ENCODE peak calls at places on chromosomes 6 and 20, in six cellular contexts. U is neural progenitor cell, J is tibial artery, L is astrocyte, Z is PC-3, V is pancreas. N is an unnamed sample. For H3K4me1, the result is how much of the 10 kb centered on the place peaks cover.

GRCh38 chr6:46749731-46750130 is 3.0 kb downstream of the ANKRD66 start:
- DNase-seq in L (no peak), Z (no peak), J (no peak), U (peak), V (no peak), N (peak)

GRCh38 chr6:123668063-123668462 is 31.3 kb upstream of the TRDN start:
- DNase-seq in J (no peak), V (no peak), U (no peak), L (no peak), Z (no peak), N (no peak)

GRCh38 chr20:57900226-57900905 is 190.6 kb upstream of the PMEPA1 start:
- DNase-seq in L (no peak), U (no peak), V (no peak), Z (peak), J (peak), N (no peak)

GRCh38 chr6:5996701-5997419 is 9.9 kb downstream of the NRN1 start:
- DNase-seq in Z (no peak), L (no peak), U (peak), J (no peak), V (no peak), N (no peak)

GRCh38 chr20:33539129-33539528 is 49.2 kb downstream of the CBFA2T2 start:
- DNase-seq in L (peak), J (no peak), V (no peak), Z (peak), U (no peak), N (no peak)

GRCh38 chr6:134642217-134642616 is 307.7 kb downstream of the ALDH8A1 start:
- DNase-seq in Z (no peak), V (peak), U (no peak), L (no peak), J (no peak), N (no peak)

GRCh38 chr6:29071831-29072723 is 15.0 kb downstream of the OR2B3 start:
- DNase-seq in U (peak), J (no peak), Z (peak), L (no peak), V (no peak), N (peak)

GRCh38 chr6:72534236-72534635 is 87.6 kb upstream of the KCNQ5 start:
- DNase-seq in V (no peak), J (no peak), L (no peak), Z (no peak), U (no peak), N (no peak)

GRCh38 chr6:133392641-133393040 is 151.5 kb downstream of the EYA4 start:
- DNase-seq in L (peak), J (no peak), U (no peak), Z (no peak), V (no peak), N (no peak)

GRCh38 chr20:4604580-4604979 is 117.1 kb upstream of the PRND start:
- DNase-seq in Z (no peak), U (no peak), J (no peak), V (no peak), L (no peak), N (no peak)

GRCh38 chr6:154448448-154449096 is 61.9 kb downstream of the CNKSR3 start:
- DNase-seq in J (no peak), U (no peak), V (peak), L (peak), Z (no peak), N (no peak)

GRCh38 chr6:35258336-35258735 is 1.2 kb upstream of the ZNF76 start:
- DNase-seq in J (no peak), U (peak), Z (no peak), V (no peak), L (no peak), N (no peak)

GRCh38 chr20:51454250-51454865 is 88.2 kb downstream of the NFATC2 start:
- DNase-seq in J (no peak), U (no peak), V (no peak), Z (no peak), L (no peak), N (no peak)

GRCh38 chr20:2838170-2838797 is 2.2 kb downstream of the PCED1A start:
- DNase-seq in V (no peak), Z (no peak), U (no peak), L (no peak), J (no peak), N (no peak)

GRCh38 chr20:45983279-45983743 is 11.3 kb upstream of the ZNF335 start:
- DNase-seq in J (no peak), Z (peak), V (no peak), U (no peak), L (no peak), N (no peak)

GRCh38 chr20:21436186-21436585 is 38.9 kb upstream of the NKX2-4 start:
- DNase-seq in J (no peak), U (no peak), Z (peak), L (peak), V (no peak), N (no peak)

GRCh38 chr6:105994522-105995402 is 91.4 kb upstream of the PRDM1 start:
- DNase-seq in V (peak), U (peak), J (peak), Z (no peak), L (peak), N (no peak)

GRCh38 chr6:154440422-154441043 is 70.0 kb downstream of the CNKSR3 start:
- DNase-seq in Z (no peak), J (no peak), V (no peak), U (no peak), L (no peak), N (no peak)

GRCh38 chr6:108671790-108672189 is 111.1 kb downstream of the FOXO3 start:
- DNase-seq in V (no peak), J (no peak), Z (no peak), L (no peak), U (no peak), N (no peak)

GRCh38 chr6:108667984-108668383 is 107.3 kb downstream of the FOXO3 start:
- DNase-seq in U (peak), V (no peak), J (no peak), L (peak), Z (no peak), N (no peak)

GRCh38 chr6:108666656-108667260 is 106.0 kb downstream of the FOXO3 start:
- DNase-seq in Z (no peak), V (no peak), L (no peak), U (peak), J (no peak), N (peak)

GRCh38 chr6:108671175-108671574 is 110.5 kb downstream of the FOXO3 start:
- DNase-seq in U (no peak), Z (no peak), J (no peak), L (no peak), V (no peak), N (no peak)

GRCh38 chr6:108669673-108670072 is 109.0 kb downstream of the FOXO3 start:
- DNase-seq in L (no peak), V (no peak), U (no peak), J (no peak), Z (no peak), N (no peak)
- H3K4me1 ChIP-seq in L (under half), V (under half), U (under half), J (half or more), Z (under half), N (under half)

GRCh38 chr6:164097557-164098398 is 683.3 kb downstream of the QKI start:
- DNase-seq in J (no peak), V (no peak), Z (peak), U (peak), L (peak), N (no peak)

GRCh38 chr6:164097056-164097455 is 682.5 kb downstream of the QKI start:
- DNase-seq in V (no peak), L (no peak), U (no peak), J (no peak), Z (no peak), N (no peak)

GRCh38 chr6:164102701-164103100 is 688.2 kb downstream of the QKI start:
- DNase-seq in L (no peak), Z (no peak), J (no peak), V (no peak), U (peak), N (no peak)

GRCh38 chr6:164099535-164099982 is 685.0 kb downstream of the QKI start:
- DNase-seq in V (no peak), L (peak), U (peak), Z (no peak), J (no peak), N (no peak)

GRCh38 chr6:164098857-164099534 is 684.5 kb downstream of the QKI start:
- DNase-seq in J (no peak), U (no peak), V (no peak), Z (no peak), L (peak), N (no peak)
- H3K27ac ChIP-seq in J (no peak), U (peak), V (no peak), Z (no peak), L (no peak), N (no peak)

GRCh38 chr6:111864138-111865048 is 8.9 kb downstream of the FYN start:
- DNase-seq in Z (no peak), V (no peak), L (no peak), J (no peak), U (no peak), N (no peak)
- H3K4me1 ChIP-seq in Z (under half), V (under half), L (under half), J (under half), U (half or more), N (under half)

DNA sequence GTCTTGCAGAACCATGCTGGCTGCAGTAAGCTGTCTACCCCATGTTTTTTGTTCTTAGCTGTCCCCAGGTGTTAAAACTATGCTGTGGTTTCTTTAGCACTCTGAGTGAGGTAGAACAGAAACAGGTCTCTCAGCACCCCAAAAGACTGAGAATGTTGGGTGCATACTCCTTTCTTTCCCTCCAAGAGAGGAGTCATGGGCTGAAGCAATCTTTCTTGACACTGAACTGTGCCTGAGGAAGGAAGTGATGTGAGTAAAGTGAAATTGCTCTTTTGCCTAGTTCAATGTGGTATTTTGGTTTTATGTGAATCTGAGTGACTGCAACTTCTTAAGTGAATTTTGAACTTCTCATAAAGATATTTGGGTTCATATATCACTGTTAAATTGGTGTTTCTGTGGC is 138.0 kb upstream of the MCHR2 start:
- DNase-seq in Z (no peak), J (no peak), L (no peak), U (no peak), V (no peak), N (no peak)
- H3K27ac ChIP-seq in Z (no peak), J (no peak), L (no peak), U (no peak), V (no peak), N (no peak)

GRCh38 chr20:49674383-49675352 is 39.0 kb downstream of the B4GALT5 start:
- DNase-seq in V (no peak), U (no peak), L (peak), Z (peak), J (no peak), N (no peak)

GRCh38 chr20:49676581-49677291 is 36.9 kb downstream of the B4GALT5 start:
- DNase-seq in V (no peak), U (no peak), L (peak), Z (peak), J (no peak), N (no peak)

GRCh38 chr20:49672109-49672681 is 41.5 kb downstream of the B4GALT5 start:
- DNase-seq in U (no peak), J (no peak), V (no peak), L (no peak), Z (no peak), N (no peak)

GRCh38 chr20:49677777-49678758 is 35.6 kb downstream of the B4GALT5 start:
- DNase-seq in L (no peak), U (no peak), Z (peak), J (no peak), V (no peak), N (no peak)

DNA sequence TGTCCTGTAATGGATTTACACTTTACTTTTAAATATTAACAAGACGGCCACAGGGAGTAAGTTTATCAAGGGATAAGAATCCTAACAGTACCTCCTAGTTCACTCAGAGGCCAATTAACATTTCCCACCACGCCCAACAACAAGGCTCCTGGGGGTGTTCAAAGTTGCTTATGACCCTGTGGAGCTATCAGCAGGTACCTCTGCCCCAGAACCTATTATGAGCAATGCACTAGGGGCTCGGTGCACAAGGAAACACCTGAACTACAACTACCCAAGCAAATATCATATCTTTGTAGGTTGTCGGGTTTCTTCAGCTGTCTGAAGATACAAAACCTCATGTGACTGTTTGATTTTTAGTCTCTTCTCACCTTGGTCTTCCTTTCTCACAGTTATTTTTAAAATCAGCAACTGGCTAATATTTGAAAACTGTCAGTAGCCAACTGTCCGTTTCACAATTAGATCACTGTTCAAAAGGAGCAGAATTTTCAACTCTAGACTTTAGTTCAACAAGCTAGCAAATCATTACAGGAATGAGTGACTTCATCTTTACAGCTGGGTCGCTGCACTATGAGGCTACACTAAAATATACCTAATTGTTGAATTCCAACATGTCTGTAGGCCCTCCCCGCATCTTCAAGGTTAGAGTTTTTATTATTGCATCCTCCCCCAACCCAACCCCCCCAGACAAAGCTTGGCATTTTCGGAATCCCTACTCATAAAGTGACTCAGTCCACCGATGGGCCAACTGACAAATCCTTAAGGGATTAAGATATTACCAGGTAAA is 38.1 kb downstream of the B4GALT5 start:
- DNase-seq in L (peak), Z (peak), U (no peak), V (no peak), J (no peak), N (no peak)
- H3K4me1 ChIP-seq in L (under half), Z (half or more), U (half or more), V (under half), J (half or more), N (under half)

N was measured in iPS DF 6.9.